ENCODE peak calls at places on chromosomes 4 and X, in eight cellular contexts. One of them, this sample, is unnamed.

GRCh38 chrX:10014462-10015373 is 47.6 kb downstream of the CLDN34 start:
- DNase-seq in endodermal cell: peak; percentile 90
- DNase-seq in mesothelial cell of epicardium: peak; percentile 72
- DNase-seq in heart right ventricle: peak; percentile 87
- DNase-seq in AG09319: peak; percentile 78
- DNase-seq in lower lobe of right lung: peak; percentile 93
- DNase-seq in esophagus muscularis mucosa: peak; percentile 92
- DNase-seq in esophagus squamous epithelium: peak; percentile 22
- DNase-seq in this sample: peak; percentile 87

GRCh38 chr4:147345662-147346061 is 135.2 kb upstream of the EDNRA start:
- DNase-seq in AG09319: no peak
- DNase-seq in endodermal cell: no peak
- DNase-seq in lower lobe of right lung: no peak
- DNase-seq in mesothelial cell of epicardium: no peak
- DNase-seq in esophagus squamous epithelium: no peak
- DNase-seq in heart right ventricle: no peak
- DNase-seq in esophagus muscularis mucosa: no peak
- DNase-seq in this sample: no peak

GRCh38 chr4:24105183-24106039 is 215.6 kb upstream of the PPARGC1A start:
- DNase-seq in mesothelial cell of epicardium: no peak
- DNase-seq in esophagus muscularis mucosa: no peak
- DNase-seq in lower lobe of right lung: no peak
- DNase-seq in esophagus squamous epithelium: no peak
- DNase-seq in AG09319: peak; percentile 84
- DNase-seq in heart right ventricle: no peak
- DNase-seq in endodermal cell: no peak
- DNase-seq in this sample: no peak

GRCh38 chr4:51885371-51885770 is 42.4 kb downstream of the DCUN1D4 start:
- DNase-seq in endodermal cell: peak; percentile 73
- DNase-seq in esophagus muscularis mucosa: no peak
- DNase-seq in lower lobe of right lung: no peak
- DNase-seq in heart right ventricle: no peak
- DNase-seq in AG09319: no peak
- DNase-seq in esophagus squamous epithelium: no peak
- DNase-seq in mesothelial cell of epicardium: no peak
- DNase-seq in this sample: peak; percentile 17

GRCh38 chr4:89298788-89299152 is 8.8 kb downstream of the GPRIN3 start:
- DNase-seq in heart right ventricle: no peak
- DNase-seq in mesothelial cell of epicardium: no peak
- DNase-seq in esophagus muscularis mucosa: no peak
- DNase-seq in lower lobe of right lung: no peak
- DNase-seq in endodermal cell: no peak
- DNase-seq in esophagus squamous epithelium: no peak
- DNase-seq in AG09319: no peak
- DNase-seq in this sample: no peak

GRCh38 chr4:124167602-124168001 is 544.9 kb downstream of the ANKRD50 start:
- DNase-seq in mesothelial cell of epicardium: no peak
- DNase-seq in esophagus muscularis mucosa: no peak
- DNase-seq in endodermal cell: no peak
- DNase-seq in lower lobe of right lung: no peak
- DNase-seq in AG09319: no peak
- DNase-seq in heart right ventricle: no peak
- DNase-seq in esophagus squamous epithelium: no peak
- DNase-seq in this sample: no peak

GRCh38 chr4:112403072-112403945 is 106.1 kb downstream of the ALPK1 start:
- DNase-seq in endodermal cell: no peak
- DNase-seq in esophagus muscularis mucosa: no peak
- DNase-seq in esophagus squamous epithelium: no peak
- DNase-seq in mesothelial cell of epicardium: no peak
- DNase-seq in AG09319: no peak
- DNase-seq in lower lobe of right lung: no peak
- DNase-seq in heart right ventricle: no peak
- DNase-seq in this sample: no peak

GRCh38 chr4:168451331-168451730 is 29.0 kb downstream of the DDX60L start:
- DNase-seq in lower lobe of right lung: no peak
- DNase-seq in heart right ventricle: no peak
- DNase-seq in esophagus muscularis mucosa: no peak
- DNase-seq in AG09319: no peak
- DNase-seq in esophagus squamous epithelium: no peak
- DNase-seq in mesothelial cell of epicardium: no peak
- DNase-seq in endodermal cell: no peak
- DNase-seq in this sample: no peak

GRCh38 chr4:77599378-77599777 is 6.2 kb upstream of the CXCL13 start:
- DNase-seq in heart right ventricle: no peak
- DNase-seq in esophagus muscularis mucosa: no peak
- DNase-seq in endodermal cell: peak; percentile 72
- DNase-seq in lower lobe of right lung: no peak
- DNase-seq in esophagus squamous epithelium: no peak
- DNase-seq in AG09319: no peak
- DNase-seq in mesothelial cell of epicardium: no peak
- DNase-seq in this sample: no peak

GRCh38 chr4:124070688-124071484 is 641.6 kb downstream of the ANKRD50 start:
- DNase-seq in lower lobe of right lung: no peak
- DNase-seq in mesothelial cell of epicardium: no peak
- DNase-seq in AG09319: no peak
- DNase-seq in endodermal cell: no peak
- DNase-seq in heart right ventricle: no peak
- DNase-seq in esophagus muscularis mucosa: no peak
- DNase-seq in esophagus squamous epithelium: no peak
- DNase-seq in this sample: no peak

GRCh38 chrX:67523932-67524331 is 19.9 kb upstream of the AR start:
- DNase-seq in esophagus squamous epithelium: no peak
- DNase-seq in endodermal cell: no peak
- DNase-seq in lower lobe of right lung: no peak
- DNase-seq in mesothelial cell of epicardium: no peak
- DNase-seq in AG09319: no peak
- DNase-seq in esophagus muscularis mucosa: no peak
- DNase-seq in heart right ventricle: no peak
- DNase-seq in this sample: no peak

GRCh38 chr4:152665691-152666410 is 13.9 kb downstream of the TMEM154 start:
- DNase-seq in AG09319: no peak
- DNase-seq in mesothelial cell of epicardium: no peak
- DNase-seq in esophagus squamous epithelium: no peak
- DNase-seq in esophagus muscularis mucosa: no peak
- DNase-seq in endodermal cell: peak; percentile 51
- DNase-seq in lower lobe of right lung: no peak
- DNase-seq in heart right ventricle: no peak
- DNase-seq in this sample: no peak

GRCh38 chr4:74671074-74671698 is 123.1 kb downstream of the BTC start:
- DNase-seq in endodermal cell: peak; percentile 87
- DNase-seq in esophagus muscularis mucosa: no peak
- DNase-seq in esophagus squamous epithelium: peak; percentile 2
- DNase-seq in AG09319: no peak
- DNase-seq in heart right ventricle: peak; percentile 16
- DNase-seq in mesothelial cell of epicardium: no peak
- DNase-seq in lower lobe of right lung: no peak
- DNase-seq in this sample: no peak

GRCh38 chr4:21948347-21949072 is at the start of gene KCNIP4:
- DNase-seq in heart right ventricle: no peak
- DNase-seq in lower lobe of right lung: no peak
- DNase-seq in endodermal cell: peak; percentile 86
- DNase-seq in esophagus muscularis mucosa: no peak
- DNase-seq in esophagus squamous epithelium: no peak
- DNase-seq in mesothelial cell of epicardium: peak; percentile 20
- DNase-seq in AG09319: no peak
- DNase-seq in this sample: no peak

GRCh38 chrX:15471016-15471415 is 22.1 kb downstream of the PIR start:
- DNase-seq in esophagus squamous epithelium: no peak
- DNase-seq in heart right ventricle: peak; percentile 38
- DNase-seq in esophagus muscularis mucosa: no peak
- DNase-seq in lower lobe of right lung: peak; percentile 47
- DNase-seq in AG09319: no peak
- DNase-seq in mesothelial cell of epicardium: peak; percentile 28
- DNase-seq in endodermal cell: peak; percentile 90
- DNase-seq in this sample: peak; percentile 51

GRCh38 chr4:166318810-166319525 is 445.9 kb downstream of the TLL1 start:
- DNase-seq in esophagus muscularis mucosa: no peak
- DNase-seq in endodermal cell: no peak
- DNase-seq in esophagus squamous epithelium: no peak
- DNase-seq in heart right ventricle: no peak
- DNase-seq in mesothelial cell of epicardium: no peak
- DNase-seq in AG09319: no peak
- DNase-seq in lower lobe of right lung: no peak
- DNase-seq in this sample: no peak

GRCh38 chr4:77564231-77564630 is 41.4 kb upstream of the CXCL13 start:
- DNase-seq in esophagus muscularis mucosa: no peak
- DNase-seq in heart right ventricle: no peak
- DNase-seq in endodermal cell: no peak
- DNase-seq in AG09319: no peak
- DNase-seq in esophagus squamous epithelium: no peak
- DNase-seq in lower lobe of right lung: no peak
- DNase-seq in mesothelial cell of epicardium: no peak
- DNase-seq in this sample: no peak

GRCh38 chr4:37864786-37865185 is 26.1 kb upstream of the TBC1D1 start:
- DNase-seq in AG09319: no peak
- DNase-seq in endodermal cell: no peak
- DNase-seq in mesothelial cell of epicardium: no peak
- DNase-seq in esophagus muscularis mucosa: no peak
- DNase-seq in lower lobe of right lung: no peak
- DNase-seq in esophagus squamous epithelium: no peak
- DNase-seq in heart right ventricle: no peak
- DNase-seq in this sample: no peak

GRCh38 chr4:135718019-135718418 is 1516.4 kb upstream of the PABPC4L start:
- DNase-seq in endodermal cell: no peak
- DNase-seq in lower lobe of right lung: no peak
- DNase-seq in esophagus squamous epithelium: no peak
- DNase-seq in heart right ventricle: no peak
- DNase-seq in mesothelial cell of epicardium: no peak
- DNase-seq in AG09319: no peak
- DNase-seq in esophagus muscularis mucosa: no peak
- DNase-seq in this sample: no peak

GRCh38 chrX:153643431-153644351 is 3.3 kb upstream of the DUSP9 start:
- DNase-seq in AG09319: no peak
- DNase-seq in heart right ventricle: no peak
- DNase-seq in esophagus squamous epithelium: no peak
- DNase-seq in lower lobe of right lung: no peak
- DNase-seq in mesothelial cell of epicardium: no peak
- DNase-seq in endodermal cell: peak; percentile 56
- DNase-seq in esophagus muscularis mucosa: no peak
- DNase-seq in this sample: peak; percentile 66
- TF ChIP-seq CTCF in AG09319: no peak
- TF ChIP-seq CTCF in heart right ventricle: peak; percentile 25
- TF ChIP-seq CTCF in esophagus squamous epithelium: no peak
- TF ChIP-seq CTCF in lower lobe of right lung: no peak
- TF ChIP-seq CTCF in mesothelial cell of epicardium: peak; percentile 16
- TF ChIP-seq CTCF in endodermal cell: peak; percentile 31
- TF ChIP-seq CTCF in esophagus muscularis mucosa: peak; percentile 18
- TF ChIP-seq CTCF in this sample: no peak

GRCh38 chr4:127604949-127605709 is 27.6 kb upstream of the INTU start:
- DNase-seq in esophagus muscularis mucosa: no peak
- DNase-seq in esophagus squamous epithelium: no peak
- DNase-seq in lower lobe of right lung: no peak
- DNase-seq in mesothelial cell of epicardium: no peak
- DNase-seq in heart right ventricle: no peak
- DNase-seq in endodermal cell: peak; percentile 91
- DNase-seq in AG09319: peak; percentile 8
- DNase-seq in this sample: peak; percentile 32
- TF ChIP-seq CTCF in esophagus muscularis mucosa: peak; percentile 61
- TF ChIP-seq CTCF in esophagus squamous epithelium: peak; percentile 22
- TF ChIP-seq CTCF in lower lobe of right lung: peak; percentile 50
- TF ChIP-seq CTCF in mesothelial cell of epicardium: peak; percentile 69
- TF ChIP-seq CTCF in heart right ventricle: peak; percentile 62
- TF ChIP-seq CTCF in endodermal cell: peak; percentile 73
- TF ChIP-seq CTCF in AG09319: peak; percentile 36
- TF ChIP-seq CTCF in this sample: no peak

GRCh38 chr4:155208258-155209054 is at the start of gene NPY2R:
- DNase-seq in mesothelial cell of epicardium: no peak
- DNase-seq in esophagus muscularis mucosa: no peak
- DNase-seq in lower lobe of right lung: peak; percentile 41
- DNase-seq in esophagus squamous epithelium: no peak
- DNase-seq in heart right ventricle: no peak
- DNase-seq in endodermal cell: peak; percentile 91
- DNase-seq in AG09319: no peak
- DNase-seq in this sample: no peak

GRCh38 chr4:155207534-155208257 is 740 bp upstream of the NPY2R start:
- DNase-seq in esophagus muscularis mucosa: no peak
- DNase-seq in heart right ventricle: no peak
- DNase-seq in mesothelial cell of epicardium: no peak
- DNase-seq in esophagus squamous epithelium: no peak
- DNase-seq in endodermal cell: peak; percentile 88
- DNase-seq in lower lobe of right lung: no peak
- DNase-seq in AG09319: no peak
- DNase-seq in this sample: no peak
- TF ChIP-seq CTCF in esophagus muscularis mucosa: no peak
- TF ChIP-seq CTCF in heart right ventricle: no peak
- TF ChIP-seq CTCF in mesothelial cell of epicardium: no peak
- TF ChIP-seq CTCF in esophagus squamous epithelium: no peak
- TF ChIP-seq CTCF in endodermal cell: peak; percentile 80
- TF ChIP-seq CTCF in lower lobe of right lung: no peak
- TF ChIP-seq CTCF in AG09319: peak; percentile 6
- TF ChIP-seq CTCF in this sample: no peak

DNA sequence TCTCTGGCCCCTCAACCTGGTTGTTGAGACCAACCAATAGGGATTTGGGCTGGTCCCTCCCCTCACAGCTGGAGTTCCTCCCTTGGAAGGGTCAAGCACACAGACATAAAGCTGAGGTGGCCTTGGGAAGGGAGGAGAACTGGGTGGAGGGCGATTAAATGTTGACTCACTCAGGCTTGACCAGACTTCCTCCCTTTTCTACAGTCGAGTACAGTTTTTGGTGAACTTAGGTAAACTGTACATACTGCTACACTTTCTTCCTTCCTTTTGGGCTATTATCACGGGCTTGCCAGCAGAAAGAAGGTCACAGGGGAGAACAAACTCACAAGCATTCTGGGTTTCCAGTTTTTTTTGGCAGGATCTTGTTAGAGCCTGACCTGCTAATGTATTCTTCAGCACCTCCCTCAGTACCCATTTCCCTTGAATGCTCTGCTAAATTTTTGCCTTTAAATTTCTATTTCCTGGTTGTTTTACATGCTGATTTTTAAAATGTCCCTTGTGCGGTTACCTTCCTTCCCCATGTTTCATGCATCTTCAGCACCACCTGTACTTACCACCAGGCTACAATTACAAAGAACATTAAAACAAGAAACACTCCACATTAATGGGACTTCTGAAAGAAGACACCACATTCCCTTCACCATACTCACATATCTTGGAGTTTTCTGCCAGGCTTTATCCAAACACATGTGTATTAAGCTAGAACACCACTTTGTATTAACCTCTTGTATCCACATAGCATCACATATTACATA is 135.3 kb upstream of the RASGEF1B start:
- DNase-seq in AG09319: no peak
- DNase-seq in heart right ventricle: peak; percentile 11
- DNase-seq in esophagus squamous epithelium: no peak
- DNase-seq in endodermal cell: peak; percentile 67
- DNase-seq in lower lobe of right lung: peak; percentile 50
- DNase-seq in esophagus muscularis mucosa: no peak
- DNase-seq in mesothelial cell of epicardium: no peak
- DNase-seq in this sample: no peak
- TF ChIP-seq CTCF in AG09319: no peak
- TF ChIP-seq CTCF in heart right ventricle: no peak
- TF ChIP-seq CTCF in esophagus squamous epithelium: no peak
- TF ChIP-seq CTCF in endodermal cell: peak; percentile 34
- TF ChIP-seq CTCF in lower lobe of right lung: no peak
- TF ChIP-seq CTCF in esophagus muscularis mucosa: no peak
- TF ChIP-seq CTCF in mesothelial cell of epicardium: no peak
- TF ChIP-seq CTCF in this sample: no peak

This sample was measured in GM13976.